ENCODE peak calls at places on chromosomes 16 and 17, in five cellular contexts. J is AG09309, X is colonic mucosa, S is PC-9, A is esophagus muscularis mucosa. N is an unnamed sample.

GRCh38 chr17:21029515-21029914 is 13.3 kb downstream of the USP22 start:
- DNase-seq in A (no peak), S (no peak), X (no peak), J (no peak), N (no peak)

GRCh38 chr16:18041864-18042834 is 294.4 kb downstream of the NPIPA8 start:
- DNase-seq in X (peak), J (no peak), S (no peak), A (no peak), N (no peak)

GRCh38 chr16:69179255-69180010 is 7.5 kb upstream of the SNTB2 start:
- DNase-seq in X (peak), S (peak), J (peak), A (peak), N (peak)

GRCh38 chr17:13597723-13598347 is 3.9 kb downstream of the HS3ST3A1 start:
- DNase-seq in J (no peak), A (no peak), S (peak), X (no peak), N (no peak)

GRCh38 chr16:4372578-4373355 is 1.1 kb downstream of the VASN start:
- DNase-seq in X (peak), S (no peak), J (no peak), A (no peak), N (no peak)

GRCh38 chr17:64679710-64680216 is 17.7 kb upstream of the SMURF2 start:
- DNase-seq in S (peak), J (peak), A (no peak), X (no peak), N (peak)

GRCh38 chr17:63433746-63434591 is 12.1 kb downstream of the CYB561 start:
- DNase-seq in A (peak), X (peak), J (peak), S (peak), N (no peak)

GRCh38 chr17:50772251-50772650 is 4.9 kb upstream of the ANKRD40CL start:
- DNase-seq in A (no peak), X (no peak), S (no peak), J (no peak), N (no peak)

GRCh38 chr17:71417142-71417541 is 703.7 kb upstream of the SOX9 start:
- DNase-seq in S (no peak), A (no peak), J (no peak), X (no peak), N (no peak)

GRCh38 chr17:58207451-58207850 is 11.6 kb downstream of the MKS1 start:
- DNase-seq in A (no peak), S (no peak), J (no peak), X (no peak), N (no peak)

GRCh38 chr16:47008174-47008573 is 34.7 kb upstream of the DNAJA2 start:
- DNase-seq in X (no peak), S (no peak), J (no peak), A (no peak), N (no peak)

GRCh38 chr17:75615301-75615700 is 17.9 kb upstream of the SMIM5 start:
- DNase-seq in J (no peak), X (no peak), A (no peak), S (no peak), N (no peak)

GRCh38 chr17:62111562-62112180 is 46.6 kb upstream of the MED13 start:
- DNase-seq in J (no peak), A (no peak), X (peak), S (no peak), N (no peak)

GRCh38 chr17:40343126-40344119 is 21.1 kb downstream of the GJD3 start:
- DNase-seq in J (no peak), A (no peak), S (no peak), X (peak), N (no peak)

GRCh38 chr16:88905563-88905962 is 39.1 kb upstream of the PABPN1L start:
- DNase-seq in J (no peak), S (peak), A (no peak), X (no peak), N (no peak)

GRCh38 chr16:68993421-68993820 is 112.0 kb upstream of the HAS3 start:
- DNase-seq in S (no peak), X (no peak), A (no peak), J (no peak), N (no peak)

GRCh38 chr17:78958556-78959191 is 21.0 kb downstream of the LGALS3BP start:
- DNase-seq in J (no peak), A (no peak), X (no peak), S (peak), N (peak)

GRCh38 chr17:43389022-43389947 is 9.5 kb upstream of the ARL4D start:
- DNase-seq in S (peak), X (peak), A (peak), J (peak), N (no peak)

GRCh38 chr17:82399030-82399429 is 19.1 kb upstream of the HEXD start:
- DNase-seq in X (no peak), A (no peak), S (no peak), J (peak), N (no peak)

GRCh38 chr16:84043486-84044107 is 1.0 kb upstream of the SLC38A8 start:
- DNase-seq in A (no peak), S (no peak), J (no peak), X (no peak), N (no peak)

GRCh38 chr16:84042308-84042878 is at the start of gene SLC38A8:
- DNase-seq in S (no peak), J (no peak), A (no peak), X (no peak), N (no peak)

GRCh38 chr16:84042879-84043485 is 387 bp upstream of the SLC38A8 start:
- DNase-seq in S (peak), A (no peak), X (no peak), J (no peak), N (no peak)

GRCh38 chr16:84045001-84045817 is 2.6 kb upstream of the SLC38A8 start:
- DNase-seq in S (no peak), A (no peak), J (no peak), X (no peak), N (no peak)

DNA sequence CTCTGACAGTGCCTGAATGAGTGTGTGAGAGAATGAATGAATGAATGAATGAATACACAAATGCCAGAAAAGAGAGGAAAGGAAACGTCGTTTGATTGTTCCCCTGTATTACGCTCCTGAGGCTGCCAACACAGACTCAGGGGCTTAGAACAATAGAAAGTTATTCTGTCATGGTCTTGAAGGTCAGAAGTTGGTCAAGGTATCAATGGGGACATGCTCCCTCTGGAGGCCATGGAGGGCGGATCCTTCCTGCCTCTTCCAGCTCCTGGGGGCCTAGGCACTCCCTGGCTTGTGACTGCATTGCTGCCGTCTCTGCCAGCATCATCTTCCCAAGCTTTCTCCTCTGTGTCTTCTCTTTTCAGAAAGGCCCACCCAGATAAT is 1.5 kb upstream of the SLC38A8 start:
- DNase-seq in S (no peak), X (no peak), A (no peak), J (no peak), N (no peak)
- TF ChIP-seq CTCF in S (peak), X (no peak), A (peak), J (peak), N (peak)

GRCh38 chr16:354286-354881 is 1.9 kb upstream of the AXIN1 start:
- DNase-seq in S (no peak), X (no peak), A (no peak), J (no peak), N (no peak)
- H3K4me3 ChIP-seq in S (no peak), X (no peak), A (no peak), J (no peak), N (no peak)

DNA sequence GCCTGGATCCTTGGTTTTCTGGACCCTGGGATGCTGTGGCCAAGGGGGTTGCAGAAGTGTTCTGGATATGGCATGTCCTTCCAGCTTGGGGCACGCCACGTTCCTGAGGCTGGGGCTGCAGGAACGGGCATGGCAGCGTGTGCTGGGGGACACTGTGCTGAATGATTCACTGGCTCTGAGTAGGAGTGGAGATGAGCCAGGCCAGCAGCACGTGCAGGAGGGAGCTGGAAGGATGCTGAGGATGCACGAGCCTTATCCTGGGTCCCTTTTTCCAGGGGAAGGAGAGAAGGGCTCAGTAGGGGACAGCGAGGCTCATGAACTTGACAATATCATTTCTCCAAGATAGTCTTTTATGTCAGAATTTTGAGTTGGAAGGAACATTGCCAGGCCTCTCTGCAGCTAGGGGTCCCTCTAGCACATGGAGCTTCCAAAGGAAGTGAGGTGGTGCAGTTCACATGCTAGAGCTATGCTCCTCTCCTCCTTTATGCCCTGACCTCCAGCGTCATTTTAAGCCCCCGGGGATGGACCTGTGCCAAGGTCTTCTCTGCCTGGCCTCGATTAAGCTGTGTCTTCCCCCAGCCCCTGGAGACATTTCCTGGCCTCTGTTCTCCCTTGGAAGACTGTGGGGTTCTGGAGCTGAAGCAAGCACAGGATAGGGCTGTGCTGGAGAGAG is 125.9 kb downstream of the OR1D5 start:
- DNase-seq in A (no peak), X (no peak), J (no peak), S (no peak), N (no peak)
- TF ChIP-seq CTCF in A (no peak), X (no peak), J (no peak), S (peak), N (peak)

GRCh38 chr17:4256952-4257351 is 6.8 kb downstream of the ANKFY1 start:
- DNase-seq in X (no peak), J (no peak), A (no peak), S (no peak), N (no peak)
- H3K4me3 ChIP-seq in X (no peak), J (no peak), A (no peak), S (no peak), N (no peak)

GRCh38 chr17:66308856-66309255 is 6.4 kb downstream of the PRKCA start:
- DNase-seq in A (no peak), S (no peak), X (no peak), J (no peak), N (no peak)

GRCh38 chr17:66309793-66310192 is 7.4 kb downstream of the PRKCA start:
- DNase-seq in J (no peak), X (no peak), A (no peak), S (no peak), N (no peak)

GRCh38 chr17:66313325-66313724 is 10.9 kb downstream of the PRKCA start:
- DNase-seq in A (no peak), J (no peak), S (no peak), X (no peak), N (no peak)

GRCh38 chr17:66312912-66313311 is 10.5 kb downstream of the PRKCA start:
- DNase-seq in S (no peak), X (no peak), A (no peak), J (no peak), N (no peak)

DNA sequence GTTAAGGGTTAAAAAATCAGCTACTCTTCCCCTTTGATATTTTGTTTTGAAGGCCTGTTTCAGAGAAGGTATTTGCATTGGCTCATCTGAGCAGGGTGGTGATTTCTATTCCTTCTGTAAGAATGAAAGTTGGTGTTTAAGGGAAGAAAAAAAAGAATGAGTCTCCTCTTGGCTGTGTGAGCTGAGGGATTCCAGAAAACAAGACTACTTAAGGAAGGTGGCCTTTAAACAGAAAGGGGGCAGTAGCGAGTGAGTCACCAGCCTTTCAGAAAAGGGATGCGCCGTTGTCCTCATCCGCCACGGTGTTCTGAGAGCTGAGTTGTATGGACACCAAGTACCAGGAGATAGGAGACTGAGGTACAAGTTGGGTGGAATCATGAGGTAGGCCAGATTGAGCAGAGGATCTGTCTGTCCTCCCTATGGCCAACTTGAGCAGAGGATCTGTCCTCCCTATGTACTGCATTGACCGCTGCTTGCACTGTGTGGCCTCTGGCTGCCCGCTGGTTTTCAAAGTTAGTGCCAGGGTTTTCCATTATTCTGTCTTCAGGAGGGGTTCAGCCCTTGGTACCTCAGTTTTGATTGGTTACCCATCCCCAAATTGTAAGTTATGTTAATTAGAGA is 8.2 kb downstream of the PRKCA start:
- DNase-seq in X (no peak), S (no peak), J (no peak), A (no peak), N (no peak)
- TF ChIP-seq CTCF in X (no peak), S (no peak), J (no peak), A (no peak), N (peak)

DNA sequence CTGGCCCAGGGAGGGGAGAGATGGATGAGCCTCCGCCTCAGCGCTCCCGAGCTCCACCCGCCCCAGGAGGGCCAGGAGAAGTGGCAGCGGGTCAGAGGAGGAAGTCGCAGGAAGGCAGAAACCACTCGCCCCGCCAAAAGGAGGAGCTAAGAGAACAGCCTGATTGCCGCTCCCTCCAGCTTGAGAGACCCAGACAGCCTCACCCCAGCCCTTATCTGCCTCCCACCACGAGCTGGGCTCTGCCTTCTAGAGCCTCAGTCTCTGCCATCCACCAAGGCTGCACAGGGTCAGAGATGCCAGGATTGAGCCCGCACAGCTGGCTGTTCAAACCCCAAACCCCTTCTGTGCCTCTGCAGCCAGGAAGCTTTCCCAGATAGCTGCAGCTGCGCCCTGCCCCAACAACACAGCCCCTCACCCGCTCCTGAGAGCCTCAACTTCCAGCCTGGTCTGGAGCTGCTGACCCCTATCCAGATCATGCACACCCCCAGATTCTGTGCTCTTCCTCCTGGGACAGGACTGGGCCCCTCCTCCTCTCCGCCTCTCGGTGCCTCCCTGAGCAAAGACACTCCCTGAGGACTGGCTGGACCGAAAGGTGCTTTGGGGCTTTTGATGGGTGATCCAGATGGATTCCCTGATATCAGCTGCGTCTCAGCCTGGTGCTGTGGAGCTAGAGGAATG is 1.0 kb upstream of the ATP2A3 start:
- DNase-seq in S (peak), J (no peak), A (no peak), X (peak), N (no peak)
- H3K4me3 ChIP-seq in S (peak), J (peak), A (peak), X (peak), N (peak)

GRCh38 chr16:85974428-85975375 is 75.7 kb downstream of the IRF8 start:
- DNase-seq in X (peak), J (no peak), S (no peak), A (no peak), N (no peak)
- TF ChIP-seq CTCF in X (no peak), J (no peak), S (no peak), A (no peak), N (no peak)

N was measured in retinal pigment epithelial cell.